ENCODE peak calls at places on chromosomes 12 and 14, in four cellular contexts. One of them, this sample, is unnamed.

GRCh38 chr12:127162902-127163301 is 1104.1 kb upstream of the TMEM132C start:
- DNase-seq in IMR-90: peak
- DNase-seq in H9: no peak
- DNase-seq in H1: no peak
- DNase-seq in this sample: no peak

GRCh38 chr12:48180857-48181495 is 2.5 kb upstream of the CCDC184 start:
- DNase-seq in IMR-90: no peak
- DNase-seq in H9: no peak
- DNase-seq in H1: no peak
- DNase-seq in this sample: no peak

GRCh38 chr12:10234562-10234961 is 21.9 kb downstream of the GABARAPL1 start:
- DNase-seq in IMR-90: no peak
- DNase-seq in H9: no peak
- DNase-seq in H1: no peak
- DNase-seq in this sample: no peak

GRCh38 chr14:95257521-95257920 is 62.2 kb downstream of the CLMN start:
- DNase-seq in IMR-90: no peak
- DNase-seq in H9: no peak
- DNase-seq in H1: no peak
- DNase-seq in this sample: no peak

GRCh38 chr14:104655128-104655848 is 34.1 kb upstream of the INF2 start:
- DNase-seq in IMR-90: no peak
- DNase-seq in H9: no peak
- DNase-seq in H1: no peak
- DNase-seq in this sample: no peak

GRCh38 chr12:112121780-112122565 is 3.4 kb upstream of the TRAFD1 start:
- DNase-seq in IMR-90: peak
- DNase-seq in H9: peak
- DNase-seq in H1: no peak
- DNase-seq in this sample: peak

GRCh38 chr14:51395361-51395849 is 155.4 kb downstream of the TMX1 start:
- DNase-seq in IMR-90: peak
- DNase-seq in H9: peak
- DNase-seq in H1: peak
- DNase-seq in this sample: peak

GRCh38 chr12:22856120-22856699 is 231.2 kb downstream of the ETNK1 start:
- DNase-seq in IMR-90: peak
- DNase-seq in H9: no peak
- DNase-seq in H1: no peak
- DNase-seq in this sample: peak

GRCh38 chr14:76320486-76320885 is 55.5 kb upstream of the ESRRB start:
- DNase-seq in IMR-90: no peak
- DNase-seq in H9: no peak
- DNase-seq in H1: no peak
- DNase-seq in this sample: no peak

GRCh38 chr14:79659995-79660975 is 551.0 kb downstream of the DIO2 start:
- DNase-seq in IMR-90: no peak
- DNase-seq in H9: no peak
- DNase-seq in H1: no peak
- DNase-seq in this sample: no peak

GRCh38 chr12:115993715-115994114 is 283.8 kb downstream of the MED13L start:
- DNase-seq in IMR-90: no peak
- DNase-seq in H9: no peak
- DNase-seq in H1: no peak
- DNase-seq in this sample: no peak

DNA sequence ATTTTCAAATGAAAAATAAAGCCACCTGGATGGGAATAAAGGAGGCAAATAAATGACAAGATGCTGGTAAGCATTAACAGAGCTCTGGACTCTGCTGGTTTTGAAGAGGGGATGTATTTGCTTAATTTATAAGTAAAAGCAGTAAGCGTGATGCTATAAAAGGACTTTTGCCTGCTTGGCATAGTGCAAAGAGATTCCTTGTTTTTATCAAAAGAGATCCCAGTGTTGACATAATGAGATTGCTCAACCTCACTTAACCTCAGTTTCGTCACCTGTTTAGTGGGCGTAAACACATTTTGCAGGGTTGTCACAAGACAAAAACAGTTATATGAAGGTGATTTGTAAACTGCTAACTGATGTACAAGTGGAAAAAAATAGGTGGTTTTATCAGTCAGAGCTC is 13.8 kb downstream of the ASCL1 start:
- DNase-seq in IMR-90: no peak
- DNase-seq in H9: no peak
- DNase-seq in H1: no peak
- DNase-seq in this sample: no peak
- H4K5ac ChIP-seq in IMR-90: no peak
- H4K5ac ChIP-seq in H9: no peak
- H4K5ac ChIP-seq in H1: no peak
- H4K5ac ChIP-seq in this sample: no peak

GRCh38 chr12:21656931-21657335 is 709 bp downstream of the LDHB start:
- DNase-seq in IMR-90: peak
- DNase-seq in H9: peak
- DNase-seq in H1: no peak
- DNase-seq in this sample: peak

GRCh38 chr12:21655594-21655993 is 2.0 kb downstream of the LDHB start:
- DNase-seq in IMR-90: no peak
- DNase-seq in H9: no peak
- DNase-seq in H1: no peak
- DNase-seq in this sample: no peak

GRCh38 chr12:21659383-21659782 is 1.7 kb upstream of the LDHB start:
- DNase-seq in IMR-90: no peak
- DNase-seq in H9: no peak
- DNase-seq in H1: no peak
- DNase-seq in this sample: peak

GRCh38 chr12:21662122-21662792 is 4.6 kb upstream of the LDHB start:
- DNase-seq in IMR-90: no peak
- DNase-seq in H9: no peak
- DNase-seq in H1: no peak
- DNase-seq in this sample: no peak

GRCh38 chr12:21657336-21658077 is at the start of gene LDHB:
- DNase-seq in IMR-90: peak
- DNase-seq in H9: peak
- DNase-seq in H1: peak
- DNase-seq in this sample: peak
- H3K4ac ChIP-seq in IMR-90: peak
- H3K4ac ChIP-seq in H9: peak
- H3K4ac ChIP-seq in H1: peak
- H3K4ac ChIP-seq in this sample: peak

DNA sequence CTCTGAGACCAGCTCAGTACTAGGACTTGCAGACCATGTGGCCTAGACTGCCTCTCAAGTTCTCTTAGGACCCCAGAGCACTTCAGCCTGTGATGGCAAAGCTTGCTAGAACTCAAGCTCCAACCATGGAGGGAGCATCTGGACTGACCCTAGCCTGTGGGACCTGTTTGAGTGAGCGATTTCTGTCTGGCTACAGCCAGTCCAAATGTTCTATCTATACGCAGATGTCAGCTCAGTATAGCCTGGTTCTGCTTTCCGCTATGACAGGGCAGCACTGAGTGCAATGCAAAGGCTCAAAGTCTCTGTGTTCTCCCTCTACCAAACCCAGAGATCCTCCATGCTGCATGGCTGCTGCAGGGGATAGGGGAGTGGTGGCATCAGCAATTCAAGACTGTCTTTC is 20.7 kb upstream of the PPM1H start:
- DNase-seq in IMR-90: no peak
- DNase-seq in H9: no peak
- DNase-seq in H1: no peak
- DNase-seq in this sample: no peak
- H2AK5ac ChIP-seq in IMR-90: no peak
- H2AK5ac ChIP-seq in H9: no peak
- H2AK5ac ChIP-seq in H1: peak
- H2AK5ac ChIP-seq in this sample: no peak

DNA sequence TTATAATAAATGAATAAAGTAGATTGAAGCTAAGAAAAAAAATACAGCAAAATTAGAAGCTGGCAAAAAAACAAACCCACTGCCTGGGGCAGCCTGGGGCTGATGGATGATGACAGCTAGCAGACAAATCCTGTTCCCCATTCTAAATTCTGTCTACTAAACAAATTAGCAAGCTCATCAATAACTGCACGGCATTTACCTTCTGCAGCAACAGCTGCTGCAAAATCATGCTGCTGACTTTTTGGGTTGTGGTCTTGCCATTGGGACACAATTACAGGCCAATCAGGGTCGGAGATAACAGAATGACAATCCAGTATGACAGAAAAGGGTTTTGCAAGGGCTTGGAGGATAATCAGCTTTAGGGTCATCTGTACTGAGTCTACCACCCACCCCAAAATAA is 443.6 kb upstream of the SOX5 start:
- DNase-seq in IMR-90: no peak
- DNase-seq in H9: no peak
- DNase-seq in H1: no peak
- DNase-seq in this sample: no peak
- H4K5ac ChIP-seq in IMR-90: no peak
- H4K5ac ChIP-seq in H9: no peak
- H4K5ac ChIP-seq in H1: no peak
- H4K5ac ChIP-seq in this sample: no peak

GRCh38 chr14:44914849-44915248 is 46.9 kb downstream of the KLHL28 start:
- DNase-seq in IMR-90: peak
- DNase-seq in H9: peak
- DNase-seq in H1: no peak
- DNase-seq in this sample: peak
- H3K4ac ChIP-seq in IMR-90: no peak
- H3K4ac ChIP-seq in H9: no peak
- H3K4ac ChIP-seq in H1: no peak
- H3K4ac ChIP-seq in this sample: no peak

GRCh38 chr12:49733219-49734017 is 7.9 kb upstream of the TMBIM6 start:
- DNase-seq in IMR-90: no peak
- DNase-seq in H9: peak
- DNase-seq in H1: peak
- DNase-seq in this sample: peak

GRCh38 chr12:49730568-49731101 is 10.7 kb upstream of the TMBIM6 start:
- DNase-seq in IMR-90: no peak
- DNase-seq in H9: no peak
- DNase-seq in H1: no peak
- DNase-seq in this sample: no peak

GRCh38 chr12:49730050-49730449 is 11.3 kb upstream of the TMBIM6 start:
- DNase-seq in IMR-90: no peak
- DNase-seq in H9: no peak
- DNase-seq in H1: no peak
- DNase-seq in this sample: no peak

DNA sequence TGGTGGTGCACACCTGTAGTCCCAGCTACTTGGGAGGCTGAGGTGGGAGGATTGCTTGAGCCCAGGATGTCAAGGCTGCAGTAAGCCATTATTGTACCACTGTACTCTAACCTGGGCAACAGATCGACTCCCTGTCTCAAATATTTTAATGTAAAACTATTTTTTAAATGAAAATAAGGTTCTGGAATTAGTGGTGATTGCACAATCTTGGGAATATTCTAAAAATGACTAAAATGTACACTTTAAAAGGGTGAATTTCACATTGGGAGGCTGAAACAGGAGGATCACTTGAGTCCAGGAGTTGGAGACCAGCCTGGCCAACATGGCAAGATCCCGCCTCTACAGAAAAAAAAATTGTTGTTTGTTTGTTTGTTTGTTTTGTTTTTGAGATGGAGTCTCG is 12.9 kb upstream of the TMBIM6 start:
- DNase-seq in IMR-90: no peak
- DNase-seq in H9: no peak
- DNase-seq in H1: no peak
- DNase-seq in this sample: no peak
- H2AK5ac ChIP-seq in IMR-90: no peak
- H2AK5ac ChIP-seq in H9: no peak
- H2AK5ac ChIP-seq in H1: no peak
- H2AK5ac ChIP-seq in this sample: no peak

GRCh38 chr14:53043107-53043704 is 92.4 kb upstream of the FERMT2 start:
- DNase-seq in IMR-90: peak
- DNase-seq in H9: no peak
- DNase-seq in H1: no peak
- DNase-seq in this sample: no peak

GRCh38 chr14:53042480-53042879 is 91.6 kb upstream of the FERMT2 start:
- DNase-seq in IMR-90: peak
- DNase-seq in H9: no peak
- DNase-seq in H1: no peak
- DNase-seq in this sample: no peak

GRCh38 chr14:53044486-53044885 is 93.6 kb upstream of the FERMT2 start:
- DNase-seq in IMR-90: peak
- DNase-seq in H9: no peak
- DNase-seq in H1: no peak
- DNase-seq in this sample: no peak

GRCh38 chr14:53038629-53039028 is 87.8 kb upstream of the FERMT2 start:
- DNase-seq in IMR-90: no peak
- DNase-seq in H9: no peak
- DNase-seq in H1: no peak
- DNase-seq in this sample: no peak

GRCh38 chr14:53041067-53041466 is 90.2 kb upstream of the FERMT2 start:
- DNase-seq in IMR-90: no peak
- DNase-seq in H9: no peak
- DNase-seq in H1: no peak
- DNase-seq in this sample: no peak
- H4K5ac ChIP-seq in IMR-90: no peak
- H4K5ac ChIP-seq in H9: no peak
- H4K5ac ChIP-seq in H1: no peak
- H4K5ac ChIP-seq in this sample: no peak

This sample was measured in mesendoderm.